ENCODE peak calls at places on chromosomes 4 and X, in nine cellular contexts. One of them, this sample, is unnamed.

GRCh38 chr4:65383589-65384305 is 286.5 kb downstream of the EPHA5 start:
- DNase-seq in left ventricle myocardium inferior: no peak
- DNase-seq in cardiac fibroblast: no peak
- DNase-seq in PC-3: peak; percentile 95
- DNase-seq in fibroblast of pulmonary artery: peak; percentile 28
- DNase-seq in colonic mucosa: no peak
- DNase-seq in astrocyte of the spinal cord: peak; percentile 43
- DNase-seq in AG04450: no peak
- DNase-seq in thoracic aorta: no peak
- DNase-seq in this sample: peak; percentile 27

GRCh38 chr4:80948161-80948560 is 82.3 kb upstream of the BMP3 start:
- DNase-seq in left ventricle myocardium inferior: no peak
- DNase-seq in cardiac fibroblast: no peak
- DNase-seq in PC-3: no peak
- DNase-seq in fibroblast of pulmonary artery: no peak
- DNase-seq in colonic mucosa: no peak
- DNase-seq in astrocyte of the spinal cord: no peak
- DNase-seq in AG04450: no peak
- DNase-seq in thoracic aorta: no peak
- DNase-seq in this sample: peak; percentile 55

GRCh38 chr4:24642941-24643628 is 58.7 kb upstream of the DHX15 start:
- DNase-seq in left ventricle myocardium inferior: no peak
- DNase-seq in cardiac fibroblast: peak; percentile 74
- DNase-seq in PC-3: peak; percentile 5
- DNase-seq in fibroblast of pulmonary artery: peak; percentile 67
- DNase-seq in colonic mucosa: peak; percentile 16
- DNase-seq in astrocyte of the spinal cord: peak; percentile 54
- DNase-seq in AG04450: peak; percentile 80
- DNase-seq in thoracic aorta: no peak
- DNase-seq in this sample: peak; percentile 86

GRCh38 chr4:110988741-110989140 is 365.9 kb upstream of the PITX2 start:
- DNase-seq in left ventricle myocardium inferior: no peak
- DNase-seq in cardiac fibroblast: no peak
- DNase-seq in PC-3: no peak
- DNase-seq in fibroblast of pulmonary artery: no peak
- DNase-seq in colonic mucosa: no peak
- DNase-seq in astrocyte of the spinal cord: no peak
- DNase-seq in AG04450: no peak
- DNase-seq in thoracic aorta: no peak
- DNase-seq in this sample: no peak

GRCh38 chr4:113607147-113607720 is 154.3 kb downstream of the CAMK2D start:
- DNase-seq in left ventricle myocardium inferior: no peak
- DNase-seq in cardiac fibroblast: no peak
- DNase-seq in PC-3: no peak
- DNase-seq in fibroblast of pulmonary artery: no peak
- DNase-seq in colonic mucosa: no peak
- DNase-seq in astrocyte of the spinal cord: no peak
- DNase-seq in AG04450: no peak
- DNase-seq in thoracic aorta: no peak
- DNase-seq in this sample: no peak

GRCh38 chrX:40402771-40403533 is 177.8 kb upstream of the ATP6AP2 start:
- DNase-seq in left ventricle myocardium inferior: no peak
- DNase-seq in cardiac fibroblast: peak; percentile 28
- DNase-seq in PC-3: peak; percentile 34
- DNase-seq in fibroblast of pulmonary artery: peak; percentile 30
- DNase-seq in colonic mucosa: peak; percentile 20
- DNase-seq in astrocyte of the spinal cord: peak; percentile 34
- DNase-seq in AG04450: peak; percentile 1
- DNase-seq in thoracic aorta: no peak
- DNase-seq in this sample: peak; percentile 62

GRCh38 chr4:107212565-107212964 is 176.5 kb upstream of the DKK2 start:
- DNase-seq in left ventricle myocardium inferior: no peak
- DNase-seq in cardiac fibroblast: no peak
- DNase-seq in PC-3: no peak
- DNase-seq in fibroblast of pulmonary artery: no peak
- DNase-seq in colonic mucosa: no peak
- DNase-seq in astrocyte of the spinal cord: no peak
- DNase-seq in AG04450: no peak
- DNase-seq in thoracic aorta: no peak
- DNase-seq in this sample: no peak

GRCh38 chr4:58507079-58507478 is 1396.9 kb upstream of the IGFBP7 start:
- DNase-seq in left ventricle myocardium inferior: no peak
- DNase-seq in cardiac fibroblast: no peak
- DNase-seq in PC-3: no peak
- DNase-seq in fibroblast of pulmonary artery: no peak
- DNase-seq in colonic mucosa: no peak
- DNase-seq in astrocyte of the spinal cord: no peak
- DNase-seq in AG04450: no peak
- DNase-seq in thoracic aorta: no peak
- DNase-seq in this sample: no peak

GRCh38 chrX:14864626-14865025 is 8.2 kb downstream of the FANCB start:
- DNase-seq in left ventricle myocardium inferior: no peak
- DNase-seq in cardiac fibroblast: peak; percentile 12
- DNase-seq in PC-3: peak; percentile 25
- DNase-seq in fibroblast of pulmonary artery: peak; percentile 35
- DNase-seq in colonic mucosa: no peak
- DNase-seq in astrocyte of the spinal cord: peak; percentile 13
- DNase-seq in AG04450: peak; percentile 24
- DNase-seq in thoracic aorta: no peak
- DNase-seq in this sample: peak; percentile 29

GRCh38 chr4:113145519-113146291 is 96.3 kb downstream of the ANK2 start:
- DNase-seq in left ventricle myocardium inferior: peak; percentile 24
- DNase-seq in cardiac fibroblast: no peak
- DNase-seq in PC-3: no peak
- DNase-seq in fibroblast of pulmonary artery: no peak
- DNase-seq in colonic mucosa: no peak
- DNase-seq in astrocyte of the spinal cord: no peak
- DNase-seq in AG04450: no peak
- DNase-seq in thoracic aorta: no peak
- DNase-seq in this sample: no peak

GRCh38 chr4:16775411-16776154 is 122.9 kb downstream of the LDB2 start:
- DNase-seq in left ventricle myocardium inferior: no peak
- DNase-seq in cardiac fibroblast: no peak
- DNase-seq in PC-3: no peak
- DNase-seq in fibroblast of pulmonary artery: no peak
- DNase-seq in colonic mucosa: no peak
- DNase-seq in astrocyte of the spinal cord: no peak
- DNase-seq in AG04450: no peak
- DNase-seq in thoracic aorta: no peak
- DNase-seq in this sample: no peak

GRCh38 chrX:14964500-14964899 is 91.3 kb downstream of the MOSPD2 start:
- DNase-seq in left ventricle myocardium inferior: no peak
- DNase-seq in cardiac fibroblast: peak; percentile 9
- DNase-seq in PC-3: peak; percentile 62
- DNase-seq in fibroblast of pulmonary artery: peak; percentile 22
- DNase-seq in colonic mucosa: no peak
- DNase-seq in astrocyte of the spinal cord: peak; percentile 37
- DNase-seq in AG04450: no peak
- DNase-seq in thoracic aorta: no peak
- DNase-seq in this sample: peak; percentile 23

GRCh38 chrX:72498782-72499181 is 73.9 kb downstream of the HDAC8 start:
- DNase-seq in left ventricle myocardium inferior: no peak
- DNase-seq in cardiac fibroblast: peak; percentile 5
- DNase-seq in PC-3: no peak
- DNase-seq in fibroblast of pulmonary artery: no peak
- DNase-seq in colonic mucosa: no peak
- DNase-seq in astrocyte of the spinal cord: no peak
- DNase-seq in AG04450: no peak
- DNase-seq in thoracic aorta: no peak
- DNase-seq in this sample: no peak

DNA sequence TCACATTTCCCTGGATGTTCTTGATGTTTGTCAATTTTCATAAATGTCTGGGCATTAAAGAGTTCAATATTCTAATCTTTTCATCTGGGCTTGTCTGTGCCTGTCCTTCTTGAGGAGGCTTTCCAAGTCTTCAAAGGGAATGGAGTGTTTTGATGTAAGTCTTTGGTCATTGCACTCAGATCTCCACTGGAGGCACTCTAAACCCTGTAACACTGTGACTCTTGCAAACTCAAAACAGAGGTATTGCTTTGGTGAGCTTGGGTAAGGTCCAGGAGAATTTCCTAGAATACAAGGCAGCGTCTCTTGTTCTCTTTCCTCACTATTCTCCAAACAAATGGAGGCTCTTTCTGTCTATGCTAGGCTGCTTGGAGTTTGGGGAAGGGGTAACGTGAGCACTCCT is 1118.1 kb upstream of the PABPC4L start:
- DNase-seq in left ventricle myocardium inferior: no peak
- DNase-seq in cardiac fibroblast: no peak
- DNase-seq in PC-3: peak; percentile 4
- DNase-seq in fibroblast of pulmonary artery: peak; percentile 1
- DNase-seq in colonic mucosa: no peak
- DNase-seq in astrocyte of the spinal cord: no peak
- DNase-seq in AG04450: no peak
- DNase-seq in thoracic aorta: no peak
- DNase-seq in this sample: no peak
- TF ChIP-seq CTCF in left ventricle myocardium inferior: no peak
- TF ChIP-seq CTCF in cardiac fibroblast: no peak
- TF ChIP-seq CTCF in PC-3: peak; percentile 24
- TF ChIP-seq CTCF in fibroblast of pulmonary artery: peak; percentile 10
- TF ChIP-seq CTCF in colonic mucosa: no peak
- TF ChIP-seq CTCF in astrocyte of the spinal cord: no peak
- TF ChIP-seq CTCF in AG04450: peak; percentile 27
- TF ChIP-seq CTCF in thoracic aorta: no peak
- TF ChIP-seq CTCF in this sample: no peak

DNA sequence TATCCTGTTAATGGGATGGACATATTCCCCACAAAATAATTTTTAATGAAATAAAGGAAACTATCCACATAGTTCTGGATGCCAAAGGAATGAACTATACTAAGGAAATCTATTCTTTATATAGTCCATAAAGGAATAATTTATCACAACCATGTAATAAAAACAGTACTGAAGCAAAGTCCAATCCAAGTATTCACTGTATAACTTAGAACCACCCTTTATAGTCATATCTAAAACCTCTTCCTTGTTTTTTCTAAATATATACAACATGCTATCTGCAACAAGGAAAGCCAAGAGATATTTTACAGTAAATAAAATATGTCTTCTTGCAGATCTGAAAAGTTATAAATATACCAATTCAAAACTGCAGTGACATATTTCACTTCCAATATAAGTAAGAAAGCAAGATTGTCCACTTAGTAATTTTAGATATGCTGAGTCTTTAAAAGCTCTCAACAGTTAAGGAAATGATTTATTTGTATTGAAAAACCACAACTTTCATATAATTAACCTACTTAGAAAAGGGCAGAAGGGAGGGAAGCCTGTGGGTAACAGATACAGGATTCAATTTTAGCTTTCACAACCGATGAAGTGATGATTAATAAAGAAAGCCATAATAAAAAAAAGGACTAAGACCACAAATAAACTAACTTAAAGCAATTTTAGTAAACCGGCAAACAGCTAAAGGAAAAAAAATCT is 8.0 kb downstream of the NR3C2 start:
- DNase-seq in left ventricle myocardium inferior: no peak
- DNase-seq in cardiac fibroblast: no peak
- DNase-seq in PC-3: no peak
- DNase-seq in fibroblast of pulmonary artery: no peak
- DNase-seq in colonic mucosa: no peak
- DNase-seq in astrocyte of the spinal cord: no peak
- DNase-seq in AG04450: no peak
- DNase-seq in thoracic aorta: no peak
- DNase-seq in this sample: no peak
- H3K4me3 ChIP-seq in left ventricle myocardium inferior: peak overlapping the region; percentile 3
- H3K4me3 ChIP-seq in cardiac fibroblast: no peak overlapping the region
- H3K4me3 ChIP-seq in PC-3: no peak overlapping the region
- H3K4me3 ChIP-seq in fibroblast of pulmonary artery: no peak overlapping the region
- H3K4me3 ChIP-seq in colonic mucosa: no peak overlapping the region
- H3K4me3 ChIP-seq in astrocyte of the spinal cord: no peak overlapping the region
- H3K4me3 ChIP-seq in AG04450: no peak overlapping the region
- H3K4me3 ChIP-seq in thoracic aorta: no peak overlapping the region
- H3K4me3 ChIP-seq in this sample: no peak overlapping the region

DNA sequence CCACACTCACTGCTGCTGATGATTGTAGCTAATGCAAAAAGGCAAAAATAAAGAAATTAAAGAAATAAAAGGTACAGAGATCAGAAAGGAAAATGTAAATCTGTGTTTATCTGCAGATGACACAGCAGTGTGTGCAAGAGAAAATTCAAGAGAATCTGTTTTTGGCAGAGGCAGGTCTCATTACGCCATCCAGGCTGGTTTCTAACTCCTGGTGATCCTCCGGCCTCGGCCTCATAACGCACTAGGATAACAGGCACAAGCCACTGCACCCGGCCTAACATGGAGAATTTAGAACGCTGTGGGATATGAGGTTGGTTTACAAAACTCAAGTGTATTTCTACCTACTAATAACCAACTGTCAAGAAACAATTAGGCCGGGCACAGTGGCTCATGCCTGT is 29.4 kb downstream of the CTBP1 start:
- DNase-seq in left ventricle myocardium inferior: no peak
- DNase-seq in cardiac fibroblast: peak; percentile 56
- DNase-seq in PC-3: no peak
- DNase-seq in fibroblast of pulmonary artery: no peak
- DNase-seq in colonic mucosa: no peak
- DNase-seq in astrocyte of the spinal cord: no peak
- DNase-seq in AG04450: no peak
- DNase-seq in thoracic aorta: no peak
- DNase-seq in this sample: peak; percentile 30
- TF ChIP-seq CTCF in left ventricle myocardium inferior: no peak
- TF ChIP-seq CTCF in cardiac fibroblast: no peak
- TF ChIP-seq CTCF in PC-3: no peak
- TF ChIP-seq CTCF in fibroblast of pulmonary artery: no peak
- TF ChIP-seq CTCF in colonic mucosa: no peak
- TF ChIP-seq CTCF in astrocyte of the spinal cord: no peak
- TF ChIP-seq CTCF in AG04450: no peak
- TF ChIP-seq CTCF in thoracic aorta: no peak
- TF ChIP-seq CTCF in this sample: no peak

GRCh38 chrX:153884136-153885076 is 1.6 kb downstream of the L1CAM start:
- DNase-seq in left ventricle myocardium inferior: no peak
- DNase-seq in cardiac fibroblast: no peak
- DNase-seq in PC-3: peak; percentile 61
- DNase-seq in fibroblast of pulmonary artery: no peak
- DNase-seq in colonic mucosa: no peak
- DNase-seq in astrocyte of the spinal cord: no peak
- DNase-seq in AG04450: no peak
- DNase-seq in thoracic aorta: no peak
- DNase-seq in this sample: no peak

GRCh38 chrX:153885208-153885787 is 675 bp downstream of the L1CAM start:
- DNase-seq in left ventricle myocardium inferior: no peak
- DNase-seq in cardiac fibroblast: no peak
- DNase-seq in PC-3: no peak
- DNase-seq in fibroblast of pulmonary artery: no peak
- DNase-seq in colonic mucosa: no peak
- DNase-seq in astrocyte of the spinal cord: no peak
- DNase-seq in AG04450: no peak
- DNase-seq in thoracic aorta: no peak
- DNase-seq in this sample: no peak

GRCh38 chrX:153887385-153887784 is 1.4 kb upstream of the L1CAM start:
- DNase-seq in left ventricle myocardium inferior: no peak
- DNase-seq in cardiac fibroblast: no peak
- DNase-seq in PC-3: no peak
- DNase-seq in fibroblast of pulmonary artery: no peak
- DNase-seq in colonic mucosa: no peak
- DNase-seq in astrocyte of the spinal cord: no peak
- DNase-seq in AG04450: no peak
- DNase-seq in thoracic aorta: no peak
- DNase-seq in this sample: no peak

GRCh38 chrX:153886915-153887314 is 942 bp upstream of the L1CAM start:
- DNase-seq in left ventricle myocardium inferior: no peak
- DNase-seq in cardiac fibroblast: no peak
- DNase-seq in PC-3: no peak
- DNase-seq in fibroblast of pulmonary artery: no peak
- DNase-seq in colonic mucosa: no peak
- DNase-seq in astrocyte of the spinal cord: no peak
- DNase-seq in AG04450: no peak
- DNase-seq in thoracic aorta: no peak
- DNase-seq in this sample: no peak

GRCh38 chrX:153885968-153886903 is at the start of gene L1CAM:
- DNase-seq in left ventricle myocardium inferior: no peak
- DNase-seq in cardiac fibroblast: no peak
- DNase-seq in PC-3: peak; percentile 13
- DNase-seq in fibroblast of pulmonary artery: no peak
- DNase-seq in colonic mucosa: no peak
- DNase-seq in astrocyte of the spinal cord: no peak
- DNase-seq in AG04450: no peak
- DNase-seq in thoracic aorta: no peak
- DNase-seq in this sample: no peak
- H3K4me3 ChIP-seq in left ventricle myocardium inferior: peak within 1 kb of the TSS; percentile 48
- H3K4me3 ChIP-seq in cardiac fibroblast: no peak within 1 kb of the TSS
- H3K4me3 ChIP-seq in PC-3: peak within 1 kb of the TSS; percentile 63
- H3K4me3 ChIP-seq in fibroblast of pulmonary artery: no peak within 1 kb of the TSS
- H3K4me3 ChIP-seq in colonic mucosa: no peak within 1 kb of the TSS
- H3K4me3 ChIP-seq in astrocyte of the spinal cord: no peak within 1 kb of the TSS
- H3K4me3 ChIP-seq in AG04450: no peak within 1 kb of the TSS
- H3K4me3 ChIP-seq in thoracic aorta: peak within 1 kb of the TSS; percentile 19
- H3K4me3 ChIP-seq in this sample: no peak within 1 kb of the TSS

This sample was measured in fibroblast of the aortic adventitia.